ENCODE peak calls at places on chromosome 14, in eight cellular contexts. Y is HEK293T; J is activated CD8-positive, alpha-beta memory T cell treated with anti-CD3 and anti-CD28 coated beads for 1 hour; H is activated T-helper 1 cell treated with anti-CD3 and anti-CD28 coated beads, Interleukin-12 subunit alpha, Interleukin-12 subunit beta, Interleukin-2, Interleukin-4 antibody, amounts not matched to agents 30 ng/mL and 10 ng/mL and 1 ng/mL, durations not matched to agents 14 hours and 24 hours and 36 hours; P is LoVo; O is IMR-90; I is AG20443; D is activated T-cell treated with anti-CD3 and anti-CD28 coated beads, Interleukin-2, amount 50 U/mL, for 1 hour. M is an unnamed sample.
A peak's percentile ranks its signal among the peaks of the same experiment; 100 is the strongest.

GRCh38 chr14:78356406-78356805 is 186.2 kb downstream of the NRXN3 start:
- DNase-seq in Y (no peak), J (no peak), H (no peak), P (no peak), O (no peak), I (no peak), D (no peak), M (no peak)

GRCh38 chr14:21923820-21924219 is 250.2 kb upstream of the OR4E1 start:
- DNase-seq in Y (no peak), J (no peak), H (peak; percentile 36), P (no peak), O (no peak), I (no peak), D (peak; percentile 21), M (no peak)

GRCh38 chr14:89617471-89618291 is 200.6 kb upstream of the FOXN3 start:
- DNase-seq in Y (peak; percentile 25), J (no peak), H (no peak), P (no peak), O (peak; percentile 77), I (peak; percentile 57), D (peak; percentile 41), M (peak; percentile 27)

GRCh38 chr14:100882991-100883788 is 20.3 kb downstream of the RTL1 start:
- DNase-seq in Y (no peak), J (no peak), H (no peak), P (no peak), O (no peak), I (no peak), D (no peak), M (no peak)

GRCh38 chr14:34460841-34461240 is 1.2 kb downstream of the SPTSSA start:
- DNase-seq in Y (no peak), J (no peak), H (no peak), P (no peak), O (peak; percentile 77), I (no peak), D (no peak), M (no peak)

GRCh38 chr14:84421611-84422010 is 1108.3 kb upstream of the FLRT2 start:
- DNase-seq in Y (no peak), J (no peak), H (no peak), P (no peak), O (no peak), I (no peak), D (no peak), M (peak; percentile 1)

GRCh38 chr14:64755661-64756265 is 51.5 kb downstream of the PLEKHG3 start:
- DNase-seq in Y (no peak), J (peak; percentile 6), H (peak; percentile 17), P (peak; percentile 56), O (peak; percentile 21), I (peak; percentile 65), D (peak; percentile 64), M (no peak)

GRCh38 chr14:74507085-74507484 is 13.5 kb downstream of the ISCA2 start:
- DNase-seq in Y (no peak), J (no peak), H (no peak), P (no peak), O (no peak), I (no peak), D (no peak), M (no peak)

GRCh38 chr14:95098984-95099599 is 58.2 kb downstream of the DICER1 start:
- DNase-seq in Y (peak; percentile 65), J (peak; percentile 1), H (no peak), P (peak; percentile 44), O (peak; percentile 55), I (peak; percentile 77), D (peak; percentile 22), M (peak; percentile 41)

GRCh38 chr14:83425138-83425537 is 1891.5 kb upstream of the SEL1L start:
- DNase-seq in Y (no peak), J (no peak), H (no peak), P (no peak), O (peak; percentile 42), I (peak; percentile 37), D (no peak), M (peak; percentile 9)

GRCh38 chr14:20460458-20461229 is 590 bp downstream of the PIP4P1 start:
- DNase-seq in Y (no peak), J (no peak), H (no peak), P (peak; percentile 42), O (no peak), I (no peak), D (no peak), M (no peak)

GRCh38 chr14:35362441-35362840 is 42.1 kb downstream of the NFKBIA start:
- DNase-seq in Y (no peak), J (no peak), H (no peak), P (no peak), O (no peak), I (no peak), D (no peak), M (no peak)

GRCh38 chr14:89137514-89138163 is 279.4 kb downstream of the FOXN3 start:
- DNase-seq in Y (no peak), J (no peak), H (no peak), P (peak; percentile 86), O (peak; percentile 94), I (peak; percentile 97), D (no peak), M (peak; percentile 72)

GRCh38 chr14:101888182-101888581 is 76.2 kb upstream of the DYNC1H1 start:
- DNase-seq in Y (no peak), J (no peak), H (no peak), P (no peak), O (no peak), I (no peak), D (no peak), M (no peak)

GRCh38 chr14:62654641-62655040 is 390.6 kb downstream of the KCNH5 start:
- DNase-seq in Y (no peak), J (no peak), H (no peak), P (no peak), O (peak; percentile 64), I (no peak), D (no peak), M (no peak)

GRCh38 chr14:54106802-54107377 is 150.3 kb upstream of the BMP4 start:
- DNase-seq in Y (no peak), J (no peak), H (no peak), P (peak; percentile 65), O (no peak), I (peak; percentile 62), D (no peak), M (no peak)